ENCODE peak calls at places on chromosomes 3 and 15, in four cellular contexts. K, N, W and L are unnamed samples.

GRCh38 chr15:76312540-76313174 is 1.4 kb upstream of the ETFA start:
- DNase-seq in W (peak; percentile 97), K (no peak), N (peak; percentile 81), L (no peak)

GRCh38 chr15:83108266-83109219 is 1.1 kb downstream of the TM6SF1 start:
- DNase-seq in N (no peak), W (no peak), K (peak; percentile 63), L (peak; percentile 46)

GRCh38 chr3:138476526-138476925 is 42.1 kb downstream of the ESYT3 start:
- DNase-seq in W (no peak), N (no peak), K (no peak), L (no peak)

GRCh38 chr15:22262613-22263020 is 182.3 kb downstream of the OR4M2 start:
- DNase-seq in K (no peak), N (no peak), W (no peak), L (no peak)

GRCh38 chr3:194138098-194138474 is 2.1 kb downstream of the HES1 start:
- DNase-seq in K (peak; percentile 78), W (peak; percentile 56), N (no peak), L (no peak)

GRCh38 chr15:70320077-70320830 is 222.5 kb upstream of the TLE3 start:
- DNase-seq in K (no peak), N (no peak), W (no peak), L (no peak)

GRCh38 chr15:86624261-86625036 is 544.8 kb downstream of the AGBL1 start:
- DNase-seq in N (peak; percentile 26), W (peak; percentile 82), K (peak; percentile 93), L (peak; percentile 96)

GRCh38 chr3:141915766-141916165 is 39.3 kb downstream of the ATP1B3 start:
- DNase-seq in W (no peak), K (no peak), N (no peak), L (no peak)

GRCh38 chr3:25830373-25831305 is 40.7 kb downstream of the OXSM start:
- DNase-seq in W (no peak), N (no peak), K (no peak), L (no peak)

GRCh38 chr3:161171639-161172552 is 49.2 kb upstream of the NMD3 start:
- DNase-seq in K (no peak), N (no peak), W (no peak), L (no peak)

GRCh38 chr3:98961161-98962155 is 60.0 kb upstream of the DCBLD2 start:
- DNase-seq in K (no peak), W (peak; percentile 53), N (no peak), L (no peak)

GRCh38 chr3:122745365-122746021 is 48.1 kb downstream of the HSPBAP1 start:
- DNase-seq in K (no peak), W (peak; percentile 42), N (no peak), L (no peak)

GRCh38 chr15:69723404-69724097 is 270.9 kb downstream of the RPLP1 start:
- DNase-seq in W (no peak), K (peak; percentile 59), N (no peak), L (peak; percentile 70)

GRCh38 chr15:47384316-47384715 is 333.0 kb upstream of the SEMA6D start:
- DNase-seq in K (no peak), N (peak; percentile 36), W (no peak), L (peak; percentile 11)

GRCh38 chr15:52306270-52306669 is 10.7 kb upstream of the MYO5C start:
- DNase-seq in N (peak; percentile 26), K (no peak), W (peak; percentile 56), L (no peak)

GRCh38 chr3:51581529-51581928 is 43.0 kb downstream of the RAD54L2 start:
- DNase-seq in K (no peak), N (no peak), W (no peak), L (no peak)

GRCh38 chr3:58352624-58353023 is 19.9 kb downstream of the PXK start:
- DNase-seq in K (no peak), N (no peak), W (no peak), L (no peak)

GRCh38 chr3:138946554-138947302 is at the start of the genes FOXL2 and FOXL2NB:
- DNase-seq in N (no peak), K (peak; percentile 90), W (no peak), L (no peak)

GRCh38 chr3:77668398-77668797 is 628.5 kb downstream of the ROBO2 start:
- DNase-seq in N (no peak), W (no peak), K (no peak), L (no peak)
- H3K27ac ChIP-seq in N (no peak overlapping the region), W (no peak overlapping the region), K (no peak overlapping the region), L (no peak overlapping the region)

DNA sequence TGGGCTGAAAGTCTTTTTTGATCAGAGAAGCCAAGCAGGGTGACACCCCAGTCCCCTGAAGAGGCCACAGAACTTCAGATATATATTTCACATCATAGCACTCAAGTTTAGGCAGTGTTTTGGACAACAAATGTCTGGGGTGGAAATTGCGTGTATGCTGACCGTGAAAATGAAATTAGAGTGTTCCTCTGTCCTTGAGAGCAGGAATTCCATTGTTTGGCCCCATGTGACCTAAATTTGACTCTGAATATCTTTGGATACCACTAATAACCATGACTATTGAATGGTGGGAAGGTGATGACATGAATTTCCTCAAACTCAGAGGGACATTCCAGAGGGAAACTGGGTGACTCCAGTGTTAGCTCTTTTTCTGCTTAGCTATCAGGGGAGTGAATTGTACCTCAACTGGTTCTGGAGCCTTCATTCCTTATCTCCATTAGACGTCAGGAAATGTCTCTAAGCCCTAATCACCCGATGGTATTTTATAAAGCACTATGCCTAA is 263.5 kb upstream of the RASGRP1 start:
- DNase-seq in N (no peak), W (no peak), K (no peak), L (no peak)
- H3K27ac ChIP-seq in N (no peak overlapping the region), W (no peak overlapping the region), K (no peak overlapping the region), L (no peak overlapping the region)

GRCh38 chr3:94226058-94226457 is 163.2 kb downstream of the NSUN3 start:
- DNase-seq in K (no peak), N (no peak), W (no peak), L (no peak)

GRCh38 chr3:94221829-94222228 is 159.0 kb downstream of the NSUN3 start:
- DNase-seq in W (no peak), K (no peak), N (no peak), L (no peak)

DNA sequence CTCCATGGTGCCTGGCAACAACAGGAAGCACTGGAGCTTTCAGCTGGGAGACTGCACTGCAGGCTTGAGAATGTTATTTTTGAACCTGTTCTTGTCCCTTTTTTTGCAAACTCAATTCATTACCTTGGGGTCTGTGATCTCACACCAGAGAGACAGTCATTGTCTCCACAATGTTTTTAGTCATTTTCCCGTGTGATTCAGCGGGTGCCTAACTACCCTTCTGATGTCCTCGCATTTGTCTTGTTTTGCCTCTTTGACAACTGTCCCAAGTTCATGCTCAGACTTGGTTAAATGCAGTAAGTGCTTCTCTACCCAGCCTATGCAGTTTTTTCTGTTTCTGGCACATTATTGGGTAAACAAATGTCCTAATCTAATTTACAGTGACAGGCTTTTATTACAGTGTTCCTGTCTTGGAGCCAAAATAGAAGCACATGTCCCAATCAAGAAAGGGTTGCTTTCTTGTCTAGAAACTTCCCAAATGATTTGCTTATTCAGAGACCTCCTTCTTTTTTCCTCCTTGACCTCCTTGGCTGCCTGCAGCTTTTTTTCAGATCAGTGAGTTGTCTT is 162.4 kb downstream of the NSUN3 start:
- DNase-seq in N (no peak), W (no peak), K (no peak), L (no peak)
- H3K27ac ChIP-seq in N (peak overlapping the region; percentile 23), W (no peak overlapping the region), K (peak overlapping the region; percentile 71), L (no peak overlapping the region)

DNA sequence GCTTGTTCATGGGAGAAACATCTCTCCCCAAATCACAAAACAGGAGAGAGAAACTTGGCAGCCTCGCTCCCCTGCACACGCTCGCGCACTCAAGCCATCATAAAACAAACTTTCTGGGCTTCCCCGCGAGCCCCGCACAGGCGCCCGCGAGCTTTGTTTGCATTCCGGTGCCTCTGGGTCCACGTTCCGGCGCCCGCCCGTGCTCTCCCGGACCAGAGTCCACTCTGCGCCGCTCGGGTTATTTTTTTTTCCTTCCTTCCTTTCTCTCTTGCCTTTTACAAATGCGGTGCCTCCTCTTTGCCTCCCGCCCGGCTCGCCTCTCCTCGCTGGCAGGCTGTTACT is 363 bp downstream of the MAGI1 start:
- DNase-seq in N (no peak), K (no peak), W (no peak), L (no peak)
- H3K27ac ChIP-seq in N (peak overlapping the region; percentile 79), K (peak overlapping the region; percentile 88), W (peak overlapping the region; percentile 77), L (peak overlapping the region; percentile 93)

GRCh38 chr3:100880845-100881244 is 112.4 kb downstream of the ABI3BP start:
- DNase-seq in K (no peak), W (no peak), N (no peak), L (no peak)
- H3K27ac ChIP-seq in K (no peak overlapping the region), W (no peak overlapping the region), N (no peak overlapping the region), L (no peak overlapping the region)

GRCh38 chr3:55779543-55779942 is 292.4 kb upstream of the WNT5A start:
- DNase-seq in K (no peak), W (no peak), N (no peak), L (no peak)

GRCh38 chr3:55782351-55782750 is 295.2 kb upstream of the WNT5A start:
- DNase-seq in N (no peak), W (no peak), K (no peak), L (no peak)

GRCh38 chr3:55782806-55783205 is 295.7 kb upstream of the WNT5A start:
- DNase-seq in W (no peak), K (no peak), N (no peak), L (no peak)

GRCh38 chr3:55775366-55775765 is 288.3 kb upstream of the WNT5A start:
- DNase-seq in K (no peak), W (no peak), N (no peak), L (no peak)

GRCh38 chr3:55780913-55781312 is 293.8 kb upstream of the WNT5A start:
- DNase-seq in W (no peak), K (no peak), N (no peak), L (no peak)
- H3K27ac ChIP-seq in W (no peak overlapping the region), K (no peak overlapping the region), N (no peak overlapping the region), L (no peak overlapping the region)

GRCh38 chr3:16114381-16114916 is 60.0 kb upstream of the GALNT15 start:
- DNase-seq in K (no peak), N (no peak), W (no peak), L (no peak)
- H3K27ac ChIP-seq in K (no peak overlapping the region), N (no peak overlapping the region), W (no peak overlapping the region), L (peak overlapping the region; percentile 70)